ENCODE peak calls at places on chromosomes 3 and 15, in four cellular contexts. One of them, this sample, is unnamed.

GRCh38 chr3:156150434-156151066 is 30.2 kb downstream of the KCNAB1 start:
- DNase-seq in hepatocyte: peak; percentile 72
- DNase-seq in midbrain: peak; percentile 87
- DNase-seq in D341Med: peak; percentile 49
- DNase-seq in this sample: peak; percentile 79

GRCh38 chr3:123483146-123483545 is 34.3 kb upstream of the ADCY5 start:
- DNase-seq in hepatocyte: no peak
- DNase-seq in midbrain: no peak
- DNase-seq in D341Med: no peak
- DNase-seq in this sample: no peak

GRCh38 chr15:42371125-42371524 is 11.8 kb downstream of the CAPN3 start:
- DNase-seq in hepatocyte: no peak
- DNase-seq in midbrain: no peak
- DNase-seq in D341Med: no peak
- DNase-seq in this sample: no peak

GRCh38 chr3:129039271-129040038 is 21.1 kb upstream of the GP9 start:
- DNase-seq in hepatocyte: peak; percentile 54
- DNase-seq in midbrain: no peak
- DNase-seq in D341Med: peak; percentile 56
- DNase-seq in this sample: no peak

GRCh38 chr15:58929891-58930416 is 3.5 kb downstream of the SLTM start:
- DNase-seq in hepatocyte: no peak
- DNase-seq in midbrain: no peak
- DNase-seq in D341Med: no peak
- DNase-seq in this sample: no peak

GRCh38 chr3:190070623-190071347 is 49.9 kb downstream of the P3H2 start:
- DNase-seq in hepatocyte: no peak
- DNase-seq in midbrain: no peak
- DNase-seq in D341Med: no peak
- DNase-seq in this sample: no peak

GRCh38 chr3:13801361-13802214 is 78.3 kb downstream of the WNT7A start:
- DNase-seq in hepatocyte: no peak
- DNase-seq in midbrain: no peak
- DNase-seq in D341Med: no peak
- DNase-seq in this sample: no peak

GRCh38 chr3:98985406-98985805 is 83.9 kb upstream of the DCBLD2 start:
- DNase-seq in hepatocyte: no peak
- DNase-seq in midbrain: no peak
- DNase-seq in D341Med: no peak
- DNase-seq in this sample: no peak

GRCh38 chr15:63089260-63090043 is 32.2 kb upstream of the LACTB start:
- DNase-seq in hepatocyte: peak; percentile 74
- DNase-seq in midbrain: no peak
- DNase-seq in D341Med: no peak
- DNase-seq in this sample: no peak

GRCh38 chr3:128123231-128123537 is 428 bp downstream of the RUVBL1 start:
- DNase-seq in hepatocyte: no peak
- DNase-seq in midbrain: no peak
- DNase-seq in D341Med: no peak
- DNase-seq in this sample: no peak

GRCh38 chr15:40936709-40937666 is 7.8 kb downstream of the DLL4 start:
- DNase-seq in hepatocyte: no peak
- DNase-seq in midbrain: no peak
- DNase-seq in D341Med: no peak
- DNase-seq in this sample: no peak

GRCh38 chr15:80328496-80328895 is 75.7 kb upstream of the ARNT2 start:
- DNase-seq in hepatocyte: no peak
- DNase-seq in midbrain: no peak
- DNase-seq in D341Med: no peak
- DNase-seq in this sample: no peak

GRCh38 chr3:56758539-56758981 is 43.2 kb downstream of the ARHGEF3 start:
- DNase-seq in hepatocyte: peak; percentile 61
- DNase-seq in midbrain: no peak
- DNase-seq in D341Med: no peak
- DNase-seq in this sample: no peak

GRCh38 chr3:90055721-90056120 is 948.3 kb downstream of the EPHA3 start:
- DNase-seq in hepatocyte: no peak
- DNase-seq in midbrain: no peak
- DNase-seq in D341Med: no peak
- DNase-seq in this sample: no peak

GRCh38 chr15:49627407-49627877 is 6.6 kb downstream of the DTWD1 start:
- DNase-seq in hepatocyte: no peak
- DNase-seq in midbrain: no peak
- DNase-seq in D341Med: no peak
- DNase-seq in this sample: no peak

GRCh38 chr15:68691667-68692066 is 112.9 kb downstream of the CORO2B start:
- DNase-seq in hepatocyte: peak; percentile 30
- DNase-seq in midbrain: no peak
- DNase-seq in D341Med: no peak
- DNase-seq in this sample: no peak

GRCh38 chr3:183764854-183765731 is 60.3 kb downstream of the MAP6D1 start:
- DNase-seq in hepatocyte: peak; percentile 65
- DNase-seq in midbrain: no peak
- DNase-seq in D341Med: no peak
- DNase-seq in this sample: peak; percentile 41

GRCh38 chr3:187227658-187228258 is 30.5 kb downstream of the RTP1 start:
- DNase-seq in hepatocyte: no peak
- DNase-seq in midbrain: no peak
- DNase-seq in D341Med: no peak
- DNase-seq in this sample: no peak

GRCh38 chr15:66390670-66391069 is 4.0 kb downstream of the MAP2K1 start:
- DNase-seq in hepatocyte: no peak
- DNase-seq in midbrain: no peak
- DNase-seq in D341Med: no peak
- DNase-seq in this sample: peak; percentile 67

GRCh38 chr3:10837849-10838248 is 21.8 kb downstream of the SLC6A11 start:
- DNase-seq in hepatocyte: no peak
- DNase-seq in midbrain: peak; percentile 49
- DNase-seq in D341Med: no peak
- DNase-seq in this sample: peak; percentile 50